ENCODE peak calls at places on chromosomes 16 and 17, in four cellular contexts. R is stimulated activated CD4-positive, alpha-beta T cell treated with anti-CD3 and anti-CD28 coated beads, Interleukin-1b, Interleukin-23, amount 100 ng/mL, for 24 hours; O is T-helper 1 cell; E is HCT116. X is an unnamed sample.

GRCh38 chr16:8260140-8260539 is 330.2 kb downstream of the TMEM114 start:
- DNase-seq in R (no peak), O (no peak), E (no peak), X (no peak)

GRCh38 chr16:85940214-85940613 is 41.3 kb downstream of the IRF8 start:
- DNase-seq in R (no peak), O (no peak), E (no peak), X (no peak)

GRCh38 chr16:89093602-89094251 is at the start of gene ACSF3:
- DNase-seq in R (peak), O (peak), E (no peak), X (no peak)

GRCh38 chr17:43873091-43873490 is 26.1 kb downstream of the CD300LG start:
- DNase-seq in R (no peak), O (no peak), E (no peak), X (no peak)

GRCh38 chr16:678858-679807 is 1.1 kb upstream of the STUB1 start:
- DNase-seq in R (no peak), O (peak), E (no peak), X (no peak)

GRCh38 chr17:63525190-63525946 is 2.2 kb downstream of the KCNH6 start:
- DNase-seq in R (no peak), O (no peak), E (no peak), X (no peak)

GRCh38 chr17:83103200-83103937 is 24.0 kb downstream of the METRNL start:
- DNase-seq in R (no peak), O (no peak), E (peak), X (no peak)

GRCh38 chr16:89738538-89739317 is 17.4 kb downstream of the ZNF276 start:
- DNase-seq in R (no peak), O (no peak), E (no peak), X (no peak)

GRCh38 chr17:79000396-79001189 is 9.0 kb downstream of the CANT1 start:
- DNase-seq in R (no peak), O (no peak), E (no peak), X (no peak)

GRCh38 chr16:14109782-14110727 is 38.9 kb downstream of the MRTFB start:
- DNase-seq in R (no peak), O (no peak), E (no peak), X (no peak)

GRCh38 chr17:17847102-17847501 is 10.3 kb upstream of the SREBF1 start:
- DNase-seq in R (no peak), O (no peak), E (no peak), X (no peak)

GRCh38 chr17:58960068-58960467 is 146.6 kb downstream of the TRIM37 start:
- DNase-seq in R (no peak), O (no peak), E (peak), X (no peak)

GRCh38 chr17:67520282-67520906 is 143.3 kb downstream of the PITPNC1 start:
- DNase-seq in R (no peak), O (no peak), E (no peak), X (no peak)

GRCh38 chr17:43745541-43745940 is 13.1 kb downstream of the SOST start:
- DNase-seq in R (no peak), O (no peak), E (no peak), X (no peak)

GRCh38 chr16:58020628-58021521 is 4.7 kb upstream of the MMP15 start:
- DNase-seq in R (peak), O (peak), E (no peak), X (no peak)

GRCh38 chr16:55991843-55992242 is 116.7 kb upstream of the CES5A start:
- DNase-seq in R (no peak), O (no peak), E (no peak), X (no peak)

GRCh38 chr16:1082952-1083675 is 10.6 kb downstream of the SSTR5 start:
- DNase-seq in R (no peak), O (no peak), E (no peak), X (no peak)

GRCh38 chr17:8109669-8110455 is 8.5 kb downstream of the ALOXE3 start:
- DNase-seq in R (peak), O (peak), E (no peak), X (no peak)

GRCh38 chr16:67397451-67397801 is 4.1 kb upstream of the TPPP3 start:
- DNase-seq in R (no peak), O (no peak), E (no peak), X (no peak)

GRCh38 chr17:17782425-17783120 is 54.2 kb downstream of the SREBF1 start:
- DNase-seq in R (no peak), O (no peak), E (no peak), X (no peak)

GRCh38 chr16:85912271-85912974 is 13.5 kb downstream of the IRF8 start:
- DNase-seq in R (no peak), O (no peak), E (no peak), X (no peak)

GRCh38 chr16:27485811-27486210 is 63.9 kb downstream of the GTF3C1 start:
- DNase-seq in R (no peak), O (no peak), E (no peak), X (no peak)

GRCh38 chr17:78133971-78134898 is 3.7 kb downstream of the TMC8 start:
- DNase-seq in R (peak), O (peak), E (peak), X (no peak)

X was measured in type B pancreatic cell.